ENCODE peak calls at places on chromosomes 6 and 20, in six cellular contexts. One of them, this sample, is unnamed.

GRCh38 chr6:128519132-128519930 is 1.1 kb downstream of the PTPRK start:
- DNase-seq in H9: peak
- DNase-seq in heart right ventricle: peak
- DNase-seq in cardiac muscle cell: peak
- DNase-seq in GM10248: peak
- DNase-seq in progenitor cell of endocrine pancreas: peak
- DNase-seq in this sample: peak

GRCh38 chr20:59525500-59526241 is 78.7 kb upstream of the PHACTR3 start:
- DNase-seq in heart right ventricle: peak
- DNase-seq in H9: peak
- DNase-seq in GM10248: peak
- DNase-seq in progenitor cell of endocrine pancreas: peak
- DNase-seq in cardiac muscle cell: peak
- DNase-seq in this sample: peak

GRCh38 chr6:43040542-43041257 is 13.0 kb downstream of the CUL7 start:
- DNase-seq in cardiac muscle cell: no peak
- DNase-seq in GM10248: no peak
- DNase-seq in progenitor cell of endocrine pancreas: no peak
- DNase-seq in H9: peak
- DNase-seq in heart right ventricle: no peak
- DNase-seq in this sample: no peak

GRCh38 chr6:109718991-109719390 is 27.9 kb downstream of the FIG4 start:
- DNase-seq in GM10248: no peak
- DNase-seq in H9: no peak
- DNase-seq in heart right ventricle: no peak
- DNase-seq in cardiac muscle cell: no peak
- DNase-seq in progenitor cell of endocrine pancreas: no peak
- DNase-seq in this sample: no peak

GRCh38 chr6:5337573-5337972 is 76.3 kb downstream of the FARS2 start:
- DNase-seq in GM10248: no peak
- DNase-seq in heart right ventricle: no peak
- DNase-seq in progenitor cell of endocrine pancreas: no peak
- DNase-seq in H9: no peak
- DNase-seq in cardiac muscle cell: no peak
- DNase-seq in this sample: no peak

GRCh38 chr6:150380256-150380655 is 11.4 kb downstream of the IYD start:
- DNase-seq in progenitor cell of endocrine pancreas: no peak
- DNase-seq in GM10248: no peak
- DNase-seq in heart right ventricle: no peak
- DNase-seq in H9: no peak
- DNase-seq in cardiac muscle cell: no peak
- DNase-seq in this sample: no peak

GRCh38 chr20:62536731-62537401 is 61.1 kb upstream of the GATA5 start:
- DNase-seq in progenitor cell of endocrine pancreas: no peak
- DNase-seq in heart right ventricle: peak
- DNase-seq in H9: no peak
- DNase-seq in GM10248: no peak
- DNase-seq in cardiac muscle cell: no peak
- DNase-seq in this sample: no peak

GRCh38 chr6:157693867-157694266 is 129.2 kb upstream of the SNX9 start:
- DNase-seq in heart right ventricle: peak
- DNase-seq in H9: no peak
- DNase-seq in GM10248: no peak
- DNase-seq in cardiac muscle cell: no peak
- DNase-seq in progenitor cell of endocrine pancreas: no peak
- DNase-seq in this sample: no peak

GRCh38 chr6:137403443-137403842 is 90.8 kb downstream of the OLIG3 start:
- DNase-seq in cardiac muscle cell: no peak
- DNase-seq in heart right ventricle: no peak
- DNase-seq in GM10248: no peak
- DNase-seq in H9: no peak
- DNase-seq in progenitor cell of endocrine pancreas: no peak
- DNase-seq in this sample: no peak

GRCh38 chr6:105116150-105116549 is 63.7 kb downstream of the POPDC3 start:
- DNase-seq in cardiac muscle cell: no peak
- DNase-seq in GM10248: no peak
- DNase-seq in heart right ventricle: no peak
- DNase-seq in progenitor cell of endocrine pancreas: no peak
- DNase-seq in H9: no peak
- DNase-seq in this sample: no peak

GRCh38 chr20:35602851-35603495 is 12.7 kb upstream of the SPAG4 start:
- DNase-seq in H9: no peak
- DNase-seq in cardiac muscle cell: no peak
- DNase-seq in progenitor cell of endocrine pancreas: no peak
- DNase-seq in GM10248: no peak
- DNase-seq in heart right ventricle: no peak
- DNase-seq in this sample: no peak
- TF ChIP-seq CTCF in H9: no peak
- TF ChIP-seq CTCF in cardiac muscle cell: no peak
- TF ChIP-seq CTCF in progenitor cell of endocrine pancreas: no peak
- TF ChIP-seq CTCF in GM10248: no peak
- TF ChIP-seq CTCF in heart right ventricle: no peak
- TF ChIP-seq CTCF in this sample: no peak

GRCh38 chr20:35006531-35006971 is 50.9 kb downstream of the MYH7B start:
- DNase-seq in cardiac muscle cell: peak
- DNase-seq in H9: peak
- DNase-seq in GM10248: no peak
- DNase-seq in progenitor cell of endocrine pancreas: no peak
- DNase-seq in heart right ventricle: no peak
- DNase-seq in this sample: peak

GRCh38 chr20:35007891-35008290 is 52.2 kb downstream of the MYH7B start:
- DNase-seq in cardiac muscle cell: no peak
- DNase-seq in progenitor cell of endocrine pancreas: no peak
- DNase-seq in heart right ventricle: no peak
- DNase-seq in GM10248: no peak
- DNase-seq in H9: peak
- DNase-seq in this sample: peak

GRCh38 chr20:35006009-35006408 is 50.3 kb downstream of the MYH7B start:
- DNase-seq in H9: peak
- DNase-seq in progenitor cell of endocrine pancreas: no peak
- DNase-seq in heart right ventricle: no peak
- DNase-seq in GM10248: no peak
- DNase-seq in cardiac muscle cell: no peak
- DNase-seq in this sample: peak

GRCh38 chr20:35008411-35009342 is 53.0 kb downstream of the MYH7B start:
- DNase-seq in heart right ventricle: no peak
- DNase-seq in H9: peak
- DNase-seq in progenitor cell of endocrine pancreas: no peak
- DNase-seq in GM10248: no peak
- DNase-seq in cardiac muscle cell: no peak
- DNase-seq in this sample: peak

DNA sequence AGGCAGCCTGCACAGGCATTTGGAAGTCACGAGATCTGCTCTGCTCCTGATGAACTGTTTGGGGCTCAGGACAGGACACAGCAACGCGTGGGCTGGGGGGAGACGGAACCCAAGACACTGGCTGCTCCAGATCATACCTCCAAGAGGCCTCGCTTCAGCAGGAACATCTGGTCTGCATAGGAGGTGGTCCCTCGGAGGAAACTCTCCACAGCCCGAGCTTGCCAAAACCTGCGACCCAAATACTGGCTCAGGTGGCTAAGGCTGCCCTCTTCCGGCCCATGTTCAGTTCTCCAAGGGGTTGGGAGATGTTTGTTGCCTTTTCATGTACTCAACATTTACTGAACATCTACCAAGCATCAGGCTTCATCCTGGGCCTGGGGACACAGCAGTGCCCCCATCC is 51.7 kb downstream of the MYH7B start:
- DNase-seq in cardiac muscle cell: no peak
- DNase-seq in progenitor cell of endocrine pancreas: no peak
- DNase-seq in heart right ventricle: no peak
- DNase-seq in H9: no peak
- DNase-seq in GM10248: no peak
- DNase-seq in this sample: peak
- TF ChIP-seq CTCF in cardiac muscle cell: no peak
- TF ChIP-seq CTCF in progenitor cell of endocrine pancreas: no peak
- TF ChIP-seq CTCF in heart right ventricle: no peak
- TF ChIP-seq CTCF in H9: no peak
- TF ChIP-seq CTCF in GM10248: no peak
- TF ChIP-seq CTCF in this sample: no peak

GRCh38 chr20:1188347-1188746 is 3.6 kb upstream of the TMEM74B start:
- DNase-seq in cardiac muscle cell: no peak
- DNase-seq in H9: no peak
- DNase-seq in progenitor cell of endocrine pancreas: no peak
- DNase-seq in heart right ventricle: no peak
- DNase-seq in GM10248: no peak
- DNase-seq in this sample: no peak

GRCh38 chr20:1186367-1186991 is 1.7 kb upstream of the TMEM74B start:
- DNase-seq in H9: peak
- DNase-seq in cardiac muscle cell: no peak
- DNase-seq in progenitor cell of endocrine pancreas: no peak
- DNase-seq in GM10248: no peak
- DNase-seq in heart right ventricle: no peak
- DNase-seq in this sample: no peak

GRCh38 chr20:1185781-1186334 is 1.1 kb upstream of the TMEM74B start:
- DNase-seq in GM10248: peak
- DNase-seq in H9: peak
- DNase-seq in heart right ventricle: peak
- DNase-seq in progenitor cell of endocrine pancreas: peak
- DNase-seq in cardiac muscle cell: peak
- DNase-seq in this sample: no peak

GRCh38 chr20:1189827-1190226 is 5.0 kb upstream of the TMEM74B start:
- DNase-seq in cardiac muscle cell: no peak
- DNase-seq in GM10248: no peak
- DNase-seq in progenitor cell of endocrine pancreas: no peak
- DNase-seq in H9: no peak
- DNase-seq in heart right ventricle: no peak
- DNase-seq in this sample: no peak

GRCh38 chr20:1187605-1188171 is 2.9 kb upstream of the TMEM74B start:
- DNase-seq in progenitor cell of endocrine pancreas: no peak
- DNase-seq in H9: no peak
- DNase-seq in GM10248: no peak
- DNase-seq in heart right ventricle: no peak
- DNase-seq in cardiac muscle cell: no peak
- DNase-seq in this sample: no peak
- TF ChIP-seq CTCF in progenitor cell of endocrine pancreas: no peak
- TF ChIP-seq CTCF in H9: no peak
- TF ChIP-seq CTCF in GM10248: no peak
- TF ChIP-seq CTCF in heart right ventricle: no peak
- TF ChIP-seq CTCF in cardiac muscle cell: no peak
- TF ChIP-seq CTCF in this sample: no peak

DNA sequence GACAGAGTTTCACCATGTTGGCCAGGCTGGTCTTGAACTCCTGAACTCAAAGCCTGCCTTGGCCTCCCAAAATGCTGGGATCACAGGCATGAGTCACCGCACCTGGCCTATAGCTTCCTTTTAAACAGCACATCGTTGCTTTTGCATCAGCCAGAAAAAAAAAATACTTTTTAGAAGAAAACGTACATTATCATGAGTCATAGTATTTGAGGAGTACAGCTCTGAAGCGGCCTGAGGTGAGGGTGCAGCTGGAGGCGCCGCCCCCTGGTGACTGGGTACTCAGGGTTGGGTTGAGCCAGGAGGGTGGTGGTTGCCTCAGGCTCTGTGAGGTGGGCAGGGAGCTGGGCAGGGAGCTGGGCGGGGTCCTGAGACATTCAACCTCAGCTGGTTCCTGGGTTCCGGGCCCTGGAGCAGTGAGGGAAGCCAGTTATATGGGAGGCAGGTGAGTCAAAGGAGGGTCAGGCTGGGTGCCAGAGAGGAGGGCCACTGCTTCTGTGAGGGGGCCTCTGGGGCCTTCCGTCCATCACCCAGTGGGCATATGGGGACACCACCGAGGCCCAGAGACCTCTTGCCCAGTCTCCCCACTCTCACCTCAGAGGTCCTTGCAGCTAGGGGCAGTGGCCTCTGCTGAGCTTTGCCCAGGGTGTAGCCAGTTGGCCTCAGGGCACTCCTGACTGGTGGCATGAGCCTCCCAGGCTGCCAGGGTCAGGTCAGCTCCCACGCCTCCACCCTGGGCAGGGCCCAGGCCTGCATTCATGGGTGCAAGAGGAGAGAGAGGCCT is 11.7 kb upstream of the ID1 start:
- DNase-seq in cardiac muscle cell: no peak
- DNase-seq in H9: peak
- DNase-seq in heart right ventricle: no peak
- DNase-seq in progenitor cell of endocrine pancreas: no peak
- DNase-seq in GM10248: no peak
- DNase-seq in this sample: peak
- TF ChIP-seq CTCF in cardiac muscle cell: peak
- TF ChIP-seq CTCF in H9: peak
- TF ChIP-seq CTCF in heart right ventricle: no peak
- TF ChIP-seq CTCF in progenitor cell of endocrine pancreas: no peak
- TF ChIP-seq CTCF in GM10248: no peak
- TF ChIP-seq CTCF in this sample: no peak

This sample was measured in type B pancreatic cell.